ENCODE peak calls at places on chromosome 21, in seven cellular contexts. One of them, this sample, is unnamed. For H3K36me3, the result is how much of the 10 kb centered on the place peaks cover.

GRCh38 chr21:29104239-29104708 is 26.2 kb upstream of the MAP3K7CL start:
- DNase-seq in iPS DF 6.9: no peak
- DNase-seq in upper lobe of right lung: no peak
- DNase-seq in cardiac muscle cell: no peak
- DNase-seq in ovary: no peak
- DNase-seq in GM23338: no peak
- DNase-seq in astrocyte: peak
- DNase-seq in this sample: no peak

GRCh38 chr21:34858559-34858958 is 189.8 kb downstream of the CLIC6 start:
- DNase-seq in iPS DF 6.9: no peak
- DNase-seq in upper lobe of right lung: no peak
- DNase-seq in cardiac muscle cell: no peak
- DNase-seq in ovary: no peak
- DNase-seq in GM23338: no peak
- DNase-seq in astrocyte: no peak
- DNase-seq in this sample: no peak

GRCh38 chr21:32001390-32001789 is 128.6 kb downstream of the HUNK start:
- DNase-seq in iPS DF 6.9: no peak
- DNase-seq in upper lobe of right lung: peak
- DNase-seq in cardiac muscle cell: no peak
- DNase-seq in ovary: no peak
- DNase-seq in GM23338: no peak
- DNase-seq in astrocyte: no peak
- DNase-seq in this sample: no peak

GRCh38 chr21:26011292-26011940 is 159.2 kb downstream of the APP start:
- DNase-seq in iPS DF 6.9: no peak
- DNase-seq in upper lobe of right lung: no peak
- DNase-seq in cardiac muscle cell: no peak
- DNase-seq in ovary: no peak
- DNase-seq in GM23338: no peak
- DNase-seq in astrocyte: no peak
- DNase-seq in this sample: no peak

GRCh38 chr21:39924577-39925308 is 57.5 kb downstream of the PCP4 start:
- DNase-seq in iPS DF 6.9: no peak
- DNase-seq in upper lobe of right lung: no peak
- DNase-seq in cardiac muscle cell: no peak
- DNase-seq in ovary: no peak
- DNase-seq in GM23338: peak
- DNase-seq in astrocyte: no peak
- DNase-seq in this sample: no peak

GRCh38 chr21:25925936-25926335 is 191.2 kb downstream of the GABPA start:
- DNase-seq in iPS DF 6.9: no peak
- DNase-seq in upper lobe of right lung: no peak
- DNase-seq in cardiac muscle cell: peak
- DNase-seq in ovary: no peak
- DNase-seq in GM23338: no peak
- DNase-seq in astrocyte: peak
- DNase-seq in this sample: no peak

GRCh38 chr21:16536661-16537359 is 807.0 kb downstream of the USP25 start:
- DNase-seq in iPS DF 6.9: no peak
- DNase-seq in upper lobe of right lung: no peak
- DNase-seq in cardiac muscle cell: peak
- DNase-seq in ovary: no peak
- DNase-seq in GM23338: no peak
- DNase-seq in astrocyte: peak
- DNase-seq in this sample: no peak

GRCh38 chr21:35617491-35617890 is 442.8 kb downstream of the SETD4 start:
- DNase-seq in iPS DF 6.9: no peak
- DNase-seq in upper lobe of right lung: no peak
- DNase-seq in cardiac muscle cell: no peak
- DNase-seq in ovary: no peak
- DNase-seq in GM23338: no peak
- DNase-seq in astrocyte: no peak
- DNase-seq in this sample: no peak

GRCh38 chr21:14616303-14617039 is 70.4 kb upstream of the SAMSN1 start:
- DNase-seq in iPS DF 6.9: peak
- DNase-seq in upper lobe of right lung: no peak
- DNase-seq in cardiac muscle cell: no peak
- DNase-seq in ovary: no peak
- DNase-seq in GM23338: peak
- DNase-seq in astrocyte: no peak
- DNase-seq in this sample: no peak

GRCh38 chr21:34648739-34649297 is 20.0 kb upstream of the CLIC6 start:
- DNase-seq in iPS DF 6.9: no peak
- DNase-seq in upper lobe of right lung: no peak
- DNase-seq in cardiac muscle cell: no peak
- DNase-seq in ovary: no peak
- DNase-seq in GM23338: no peak
- DNase-seq in astrocyte: no peak
- DNase-seq in this sample: no peak

GRCh38 chr21:42010507-42011493 is 640 bp upstream of the ZBTB21 start:
- DNase-seq in iPS DF 6.9: no peak
- DNase-seq in upper lobe of right lung: peak
- DNase-seq in cardiac muscle cell: peak
- DNase-seq in ovary: peak
- DNase-seq in GM23338: peak
- DNase-seq in astrocyte: peak
- DNase-seq in this sample: no peak

GRCh38 chr21:26815197-26815596 is 30.0 kb downstream of the ADAMTS1 start:
- DNase-seq in iPS DF 6.9: no peak
- DNase-seq in upper lobe of right lung: no peak
- DNase-seq in cardiac muscle cell: no peak
- DNase-seq in ovary: no peak
- DNase-seq in GM23338: no peak
- DNase-seq in astrocyte: no peak
- DNase-seq in this sample: no peak

GRCh38 chr21:25956993-25957714 is 213.4 kb downstream of the APP start:
- DNase-seq in iPS DF 6.9: no peak
- DNase-seq in upper lobe of right lung: no peak
- DNase-seq in cardiac muscle cell: peak
- DNase-seq in ovary: no peak
- DNase-seq in GM23338: no peak
- DNase-seq in astrocyte: peak
- DNase-seq in this sample: no peak

GRCh38 chr21:26732442-26733221 is 112.6 kb downstream of the ADAMTS1 start:
- DNase-seq in iPS DF 6.9: peak
- DNase-seq in upper lobe of right lung: peak
- DNase-seq in cardiac muscle cell: peak
- DNase-seq in ovary: peak
- DNase-seq in GM23338: peak
- DNase-seq in astrocyte: peak
- DNase-seq in this sample: peak

GRCh38 chr21:34545079-34545884 is 33.3 kb upstream of the KCNE1 start:
- DNase-seq in iPS DF 6.9: no peak
- DNase-seq in upper lobe of right lung: peak
- DNase-seq in cardiac muscle cell: peak
- DNase-seq in ovary: no peak
- DNase-seq in GM23338: peak
- DNase-seq in astrocyte: peak
- DNase-seq in this sample: peak

GRCh38 chr21:17460094-17460493 is 52.7 kb upstream of the CXADR start:
- DNase-seq in iPS DF 6.9: no peak
- DNase-seq in upper lobe of right lung: no peak
- DNase-seq in cardiac muscle cell: no peak
- DNase-seq in ovary: no peak
- DNase-seq in GM23338: no peak
- DNase-seq in astrocyte: peak
- DNase-seq in this sample: no peak

GRCh38 chr21:36059823-36060158 is 535 bp downstream of the SETD4 start:
- DNase-seq in iPS DF 6.9: no peak
- DNase-seq in upper lobe of right lung: peak
- DNase-seq in cardiac muscle cell: no peak
- DNase-seq in ovary: no peak
- DNase-seq in GM23338: no peak
- DNase-seq in astrocyte: no peak
- DNase-seq in this sample: no peak

GRCh38 chr21:44057960-44058651 is 46.0 kb downstream of the TRAPPC10 start:
- DNase-seq in iPS DF 6.9: no peak
- DNase-seq in upper lobe of right lung: no peak
- DNase-seq in cardiac muscle cell: no peak
- DNase-seq in ovary: no peak
- DNase-seq in GM23338: no peak
- DNase-seq in astrocyte: peak
- DNase-seq in this sample: no peak
- H3K36me3 ChIP-seq in iPS DF 6.9: under half
- H3K36me3 ChIP-seq in upper lobe of right lung: half or more
- H3K36me3 ChIP-seq in cardiac muscle cell: under half
- H3K36me3 ChIP-seq in ovary: under half
- H3K36me3 ChIP-seq in GM23338: under half
- H3K36me3 ChIP-seq in astrocyte: under half
- H3K36me3 ChIP-seq in this sample: under half

DNA sequence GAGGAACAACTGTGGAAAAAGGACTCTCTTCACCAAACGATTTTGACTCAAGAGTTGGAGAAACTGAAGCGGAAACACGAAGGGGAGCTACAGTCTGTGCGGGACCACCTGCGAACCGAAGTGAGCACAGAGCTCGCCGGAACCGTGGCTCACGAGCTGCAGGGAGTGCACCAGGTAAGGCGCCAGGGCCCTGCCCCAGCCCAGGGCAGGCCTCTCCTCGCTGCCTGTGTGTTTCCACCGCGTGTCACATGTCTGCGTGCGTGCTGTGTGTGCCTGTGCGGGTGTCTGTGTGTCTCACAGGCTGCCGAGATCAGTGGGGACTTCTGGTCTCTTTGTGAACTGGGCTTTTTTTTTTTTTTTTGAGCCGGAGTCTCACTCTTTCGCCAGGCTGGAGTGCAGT is 43.0 kb downstream of the PCNT start:
- DNase-seq in iPS DF 6.9: no peak
- DNase-seq in upper lobe of right lung: no peak
- DNase-seq in cardiac muscle cell: no peak
- DNase-seq in ovary: no peak
- DNase-seq in GM23338: no peak
- DNase-seq in astrocyte: no peak
- DNase-seq in this sample: no peak
- H3K36me3 ChIP-seq in iPS DF 6.9: under half
- H3K36me3 ChIP-seq in upper lobe of right lung: under half
- H3K36me3 ChIP-seq in cardiac muscle cell: under half
- H3K36me3 ChIP-seq in ovary: under half
- H3K36me3 ChIP-seq in GM23338: under half
- H3K36me3 ChIP-seq in astrocyte: under half
- H3K36me3 ChIP-seq in this sample: under half

GRCh38 chr21:45990741-45991605 is 9.4 kb downstream of the COL6A1 start:
- DNase-seq in iPS DF 6.9: no peak
- DNase-seq in upper lobe of right lung: peak
- DNase-seq in cardiac muscle cell: no peak
- DNase-seq in ovary: no peak
- DNase-seq in GM23338: no peak
- DNase-seq in astrocyte: no peak
- DNase-seq in this sample: no peak

GRCh38 chr21:45988366-45989347 is 7.1 kb downstream of the COL6A1 start:
- DNase-seq in iPS DF 6.9: no peak
- DNase-seq in upper lobe of right lung: peak
- DNase-seq in cardiac muscle cell: no peak
- DNase-seq in ovary: peak
- DNase-seq in GM23338: no peak
- DNase-seq in astrocyte: no peak
- DNase-seq in this sample: no peak

GRCh38 chr21:45989355-45990048 is 7.9 kb downstream of the COL6A1 start:
- DNase-seq in iPS DF 6.9: no peak
- DNase-seq in upper lobe of right lung: peak
- DNase-seq in cardiac muscle cell: no peak
- DNase-seq in ovary: peak
- DNase-seq in GM23338: no peak
- DNase-seq in astrocyte: no peak
- DNase-seq in this sample: no peak

GRCh38 chr21:45991606-45992301 is 10.2 kb downstream of the COL6A1 start:
- DNase-seq in iPS DF 6.9: no peak
- DNase-seq in upper lobe of right lung: peak
- DNase-seq in cardiac muscle cell: no peak
- DNase-seq in ovary: peak
- DNase-seq in GM23338: no peak
- DNase-seq in astrocyte: no peak
- DNase-seq in this sample: no peak

GRCh38 chr21:45990049-45990711 is 8.6 kb downstream of the COL6A1 start:
- DNase-seq in iPS DF 6.9: no peak
- DNase-seq in upper lobe of right lung: peak
- DNase-seq in cardiac muscle cell: no peak
- DNase-seq in ovary: peak
- DNase-seq in GM23338: no peak
- DNase-seq in astrocyte: no peak
- DNase-seq in this sample: no peak
- H3K36me3 ChIP-seq in iPS DF 6.9: under half
- H3K36me3 ChIP-seq in upper lobe of right lung: under half
- H3K36me3 ChIP-seq in cardiac muscle cell: under half
- H3K36me3 ChIP-seq in ovary: under half
- H3K36me3 ChIP-seq in GM23338: under half
- H3K36me3 ChIP-seq in astrocyte: under half
- H3K36me3 ChIP-seq in this sample: under half

GRCh38 chr21:43015906-43016540 is 41.7 kb downstream of the PKNOX1 start:
- DNase-seq in iPS DF 6.9: no peak
- DNase-seq in upper lobe of right lung: peak
- DNase-seq in cardiac muscle cell: no peak
- DNase-seq in ovary: no peak
- DNase-seq in GM23338: no peak
- DNase-seq in astrocyte: no peak
- DNase-seq in this sample: no peak

GRCh38 chr21:43020771-43021170 is 46.4 kb downstream of the PKNOX1 start:
- DNase-seq in iPS DF 6.9: no peak
- DNase-seq in upper lobe of right lung: peak
- DNase-seq in cardiac muscle cell: no peak
- DNase-seq in ovary: no peak
- DNase-seq in GM23338: no peak
- DNase-seq in astrocyte: no peak
- DNase-seq in this sample: no peak

GRCh38 chr21:43020177-43020576 is 45.8 kb downstream of the PKNOX1 start:
- DNase-seq in iPS DF 6.9: no peak
- DNase-seq in upper lobe of right lung: peak
- DNase-seq in cardiac muscle cell: no peak
- DNase-seq in ovary: no peak
- DNase-seq in GM23338: no peak
- DNase-seq in astrocyte: no peak
- DNase-seq in this sample: no peak

GRCh38 chr21:43016728-43017127 is 42.4 kb downstream of the PKNOX1 start:
- DNase-seq in iPS DF 6.9: no peak
- DNase-seq in upper lobe of right lung: peak
- DNase-seq in cardiac muscle cell: no peak
- DNase-seq in ovary: no peak
- DNase-seq in GM23338: no peak
- DNase-seq in astrocyte: no peak
- DNase-seq in this sample: no peak

DNA sequence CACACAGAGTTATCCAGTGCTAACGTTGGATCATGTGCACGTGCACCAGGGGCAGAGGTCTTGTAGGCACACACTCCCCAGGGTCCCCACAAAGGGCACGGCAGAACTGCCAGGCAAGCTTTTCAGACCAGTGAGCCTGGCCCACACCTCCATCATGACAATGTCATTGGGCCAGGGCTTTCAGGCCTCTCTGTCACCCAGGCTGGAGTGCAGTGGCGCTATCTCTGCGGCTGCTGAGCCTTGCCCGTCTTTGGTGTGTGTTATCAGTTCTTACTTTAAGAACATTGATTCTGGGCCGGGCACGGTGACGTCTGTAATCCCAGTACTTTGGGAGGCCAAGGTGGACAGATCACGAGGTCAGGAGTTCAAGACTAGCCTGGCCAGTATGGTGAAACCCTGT is 44.2 kb downstream of the PKNOX1 start:
- DNase-seq in iPS DF 6.9: no peak
- DNase-seq in upper lobe of right lung: peak
- DNase-seq in cardiac muscle cell: no peak
- DNase-seq in ovary: no peak
- DNase-seq in GM23338: no peak
- DNase-seq in astrocyte: no peak
- DNase-seq in this sample: no peak
- H3K36me3 ChIP-seq in iPS DF 6.9: under half
- H3K36me3 ChIP-seq in upper lobe of right lung: half or more
- H3K36me3 ChIP-seq in cardiac muscle cell: under half
- H3K36me3 ChIP-seq in ovary: under half
- H3K36me3 ChIP-seq in GM23338: under half
- H3K36me3 ChIP-seq in astrocyte: under half
- H3K36me3 ChIP-seq in this sample: under half

This sample was measured in kidney epithelial cell.